ENCODE peak calls at places on chromosome 4, in four cellular contexts. One of them, this sample, is unnamed.

GRCh38 chr4:81405900-81406401 is 65.8 kb downstream of the RASGEF1B start:
- DNase-seq in mucosa of descending colon: no peak
- DNase-seq in iPS-NIHi11: peak
- DNase-seq in bronchial epithelial cell: peak
- DNase-seq in this sample: no peak

GRCh38 chr4:74675673-74676279 is 118.5 kb downstream of the BTC start:
- DNase-seq in mucosa of descending colon: no peak
- DNase-seq in iPS-NIHi11: peak
- DNase-seq in bronchial epithelial cell: peak
- DNase-seq in this sample: no peak

GRCh38 chr4:189088783-189089182 is 851.9 kb upstream of the FRG1 start:
- DNase-seq in mucosa of descending colon: no peak
- DNase-seq in iPS-NIHi11: no peak
- DNase-seq in bronchial epithelial cell: no peak
- DNase-seq in this sample: no peak

GRCh38 chr4:170940043-170940724 is 850.4 kb upstream of the AADAT start:
- DNase-seq in mucosa of descending colon: no peak
- DNase-seq in iPS-NIHi11: no peak
- DNase-seq in bronchial epithelial cell: no peak
- DNase-seq in this sample: no peak

GRCh38 chr4:156778606-156779005 is 193.0 kb downstream of the PDGFC start:
- DNase-seq in mucosa of descending colon: no peak
- DNase-seq in iPS-NIHi11: no peak
- DNase-seq in bronchial epithelial cell: peak
- DNase-seq in this sample: no peak

GRCh38 chr4:158896459-158897238 is 127.8 kb downstream of the FNIP2 start:
- DNase-seq in mucosa of descending colon: no peak
- DNase-seq in iPS-NIHi11: no peak
- DNase-seq in bronchial epithelial cell: peak
- DNase-seq in this sample: no peak

GRCh38 chr4:13088726-13089658 is 395.1 kb downstream of the RAB28 start:
- DNase-seq in mucosa of descending colon: no peak
- DNase-seq in iPS-NIHi11: no peak
- DNase-seq in bronchial epithelial cell: no peak
- DNase-seq in this sample: no peak

GRCh38 chr4:110840221-110840654 is 217.4 kb upstream of the PITX2 start:
- DNase-seq in mucosa of descending colon: no peak
- DNase-seq in iPS-NIHi11: no peak
- DNase-seq in bronchial epithelial cell: no peak
- DNase-seq in this sample: no peak

GRCh38 chr4:119550857-119551532 is 77.6 kb downstream of the PDE5A start:
- DNase-seq in mucosa of descending colon: no peak
- DNase-seq in iPS-NIHi11: peak
- DNase-seq in bronchial epithelial cell: peak
- DNase-seq in this sample: no peak

GRCh38 chr4:118997601-118998000 is 108.9 kb downstream of the SYNPO2 start:
- DNase-seq in mucosa of descending colon: no peak
- DNase-seq in iPS-NIHi11: no peak
- DNase-seq in bronchial epithelial cell: peak
- DNase-seq in this sample: no peak

This sample was measured in omental fat pad.